ENCODE peak calls at places on chromosomes 16 and 17, in ten cellular contexts. V is RCC 7860; U is stimulated activated CD4-positive, alpha-beta T cell treated with anti-CD3 and anti-CD28 coated beads, Interleukin-15, amount 100 ng/mL, for 24 hours; R is SK-N-DZ; N is A549; J is mesothelial cell of epicardium; F is activated naive CD4-positive, alpha-beta T cell; L is SK-N-MC; E is amniotic stem cell; W is hippocampal formation. A is an unnamed sample.

GRCh38 chr16:86570542-86571196 is 4.0 kb downstream of the FOXC2 start:
- DNase-seq in F (no peak), L (no peak), W (no peak), U (no peak), J (no peak), R (no peak), N (no peak), E (no peak), V (no peak), A (peak; percentile 23)

GRCh38 chr16:83835972-83836566 is 28.3 kb downstream of the HSBP1 start:
- DNase-seq in J (no peak), L (peak; percentile 34), W (no peak), U (no peak), R (no peak), F (no peak), V (peak; percentile 46), N (peak; percentile 38), E (peak; percentile 66), A (peak; percentile 71)

GRCh38 chr16:89135166-89135565 is 36.4 kb upstream of the CDH15 start:
- DNase-seq in F (no peak), V (no peak), N (no peak), W (no peak), U (no peak), E (no peak), J (no peak), L (no peak), R (no peak), A (no peak)

GRCh38 chr17:49218941-49219913 is 8.7 kb downstream of the ABI3 start:
- DNase-seq in N (no peak), J (no peak), R (no peak), V (no peak), W (no peak), E (no peak), U (no peak), L (no peak), F (peak; percentile 18), A (no peak)

GRCh38 chr17:72182256-72182890 is 61.6 kb downstream of the SOX9 start:
- DNase-seq in L (no peak), J (no peak), W (no peak), F (no peak), U (no peak), N (peak; percentile 30), R (no peak), E (no peak), V (no peak), A (no peak)

GRCh38 chr17:75059369-75060345 is 12.6 kb downstream of the KCTD2 start:
- DNase-seq in W (peak; percentile 40), F (no peak), L (no peak), J (no peak), N (no peak), U (no peak), R (no peak), V (peak; percentile 22), E (peak; percentile 71), A (peak; percentile 30)

GRCh38 chr17:83006515-83007455 is 72.6 kb upstream of the METRNL start:
- DNase-seq in F (no peak), J (no peak), U (no peak), R (no peak), N (no peak), L (no peak), V (no peak), W (no peak), E (no peak), A (no peak)

GRCh38 chr17:82930924-82931695 is 91.3 kb upstream of the ZNF750 start:
- DNase-seq in F (no peak), N (no peak), L (no peak), U (no peak), R (no peak), V (no peak), J (peak; percentile 12), W (no peak), E (no peak), A (no peak)

GRCh38 chr16:74667215-74667765 is 613 bp upstream of the RFWD3 start:
- DNase-seq in L (no peak), N (no peak), J (no peak), V (no peak), F (no peak), R (peak; percentile 21), W (no peak), U (peak; percentile 61), E (no peak), A (peak; percentile 45)

GRCh38 chr17:45021607-45022287 is 29.7 kb downstream of the DCAKD start:
- DNase-seq in W (no peak), R (peak; percentile 74), N (peak; percentile 93), F (peak; percentile 68), V (no peak), J (peak; percentile 73), E (peak; percentile 9), L (no peak), U (peak; percentile 77), A (no peak)

GRCh38 chr17:35799942-35800341 is 4.5 kb upstream of the MMP28 start:
- DNase-seq in F (no peak), L (no peak), E (peak; percentile 11), U (no peak), N (peak; percentile 46), J (no peak), R (no peak), V (no peak), W (peak; percentile 48), A (peak; percentile 30)

GRCh38 chr17:50187741-50188520 is 13.5 kb downstream of the COL1A1 start:
- DNase-seq in R (no peak), N (no peak), W (no peak), E (no peak), U (no peak), V (no peak), F (no peak), L (no peak), J (no peak), A (no peak)

GRCh38 chr17:17495448-17496188 is 577 bp downstream of the RASD1 start:
- DNase-seq in W (no peak), N (no peak), V (no peak), J (no peak), U (peak; percentile 48), R (no peak), F (peak; percentile 31), L (no peak), E (no peak), A (no peak)

A was measured in HT1080.